ENCODE peak calls at places on chromosomes 2 and 18, in four cellular contexts. H is left lung, U is endothelial cell of umbilical vein, O is OCI-LY7. X is an unnamed sample.

GRCh38 chr18:24603151-24603550 is 142.7 kb downstream of the HRH4 start:
- DNase-seq in H (no peak), U (no peak), O (no peak), X (no peak)

GRCh38 chr2:218853766-218854165 is 5.8 kb upstream of the WNT6 start:
- DNase-seq in H (no peak), U (no peak), O (no peak), X (no peak)

GRCh38 chr2:238720232-238720672 is 127.6 kb upstream of the TWIST2 start:
- DNase-seq in H (no peak), U (peak; percentile 29), O (peak; percentile 22), X (no peak)

GRCh38 chr2:207159002-207159401 is 6.7 kb downstream of the KLF7 start:
- DNase-seq in H (no peak), U (no peak), O (no peak), X (no peak)

GRCh38 chr2:43340066-43340465 is 113.7 kb upstream of the ZFP36L2 start:
- DNase-seq in H (no peak), U (peak; percentile 59), O (no peak), X (no peak)

GRCh38 chr18:55585586-55586521 is 2.1 kb downstream of the TCF4 start:
- DNase-seq in H (no peak), U (peak; percentile 49), O (peak; percentile 9), X (no peak)

GRCh38 chr18:44036500-44036899 is 644.2 kb upstream of the SETBP1 start:
- DNase-seq in H (no peak), U (peak; percentile 17), O (no peak), X (no peak)

GRCh38 chr18:3526421-3527354 is 76.7 kb downstream of the TGIF1 start:
- DNase-seq in H (no peak), U (no peak), O (no peak), X (no peak)

GRCh38 chr2:46679761-46680160 is 200.4 kb downstream of the TMEM247 start:
- DNase-seq in H (no peak), U (no peak), O (no peak), X (no peak)

GRCh38 chr2:26932974-26933373 is 37.5 kb upstream of the MAPRE3 start:
- DNase-seq in H (no peak), U (no peak), O (no peak), X (no peak)

GRCh38 chr2:142716463-142717242 is 160.8 kb upstream of the KYNU start:
- DNase-seq in H (no peak), U (peak; percentile 67), O (no peak), X (no peak)

GRCh38 chr2:96512341-96512740 is 7.2 kb upstream of the NEURL3 start:
- DNase-seq in H (no peak), U (no peak), O (no peak), X (no peak)

GRCh38 chr2:119393971-119394748 is 27.4 kb downstream of the DBI start:
- DNase-seq in H (no peak), U (no peak), O (no peak), X (no peak)

GRCh38 chr2:145822892-145823534 is 1303.1 kb upstream of the ZEB2 start:
- DNase-seq in H (no peak), U (no peak), O (no peak), X (no peak)

GRCh38 chr2:173087214-173087581 is 11.6 kb downstream of the MAP3K20 start:
- DNase-seq in H (no peak), U (no peak), O (no peak), X (no peak)
- H3K27ac ChIP-seq in H (no peak overlapping the region), U (no peak overlapping the region), O (no peak overlapping the region), X (no peak overlapping the region)

DNA sequence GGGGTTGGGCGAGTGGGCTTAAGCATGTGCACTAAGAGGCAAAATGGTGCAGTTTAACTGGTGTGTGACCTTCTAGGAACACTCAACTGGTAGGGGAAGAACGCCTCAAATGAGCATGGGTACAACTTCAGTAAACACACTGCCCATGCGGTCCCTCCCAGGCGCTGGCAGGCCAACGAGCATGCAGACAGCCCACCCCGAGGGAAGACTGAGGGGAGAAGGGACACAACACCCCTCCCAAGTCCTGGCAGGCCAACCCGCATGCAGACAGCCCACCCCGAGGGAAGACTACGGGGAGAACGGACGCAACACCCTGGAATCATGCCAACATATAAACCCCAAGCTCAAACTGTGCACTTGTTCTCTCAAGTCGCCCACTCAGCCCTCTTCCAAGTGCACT is 456.0 kb downstream of the FBXO15 start:
- DNase-seq in H (no peak), U (no peak), O (no peak), X (no peak)
- H3K27ac ChIP-seq in H (peak overlapping the region; percentile 49), U (peak overlapping the region; percentile 45), O (no peak overlapping the region), X (no peak overlapping the region)

DNA sequence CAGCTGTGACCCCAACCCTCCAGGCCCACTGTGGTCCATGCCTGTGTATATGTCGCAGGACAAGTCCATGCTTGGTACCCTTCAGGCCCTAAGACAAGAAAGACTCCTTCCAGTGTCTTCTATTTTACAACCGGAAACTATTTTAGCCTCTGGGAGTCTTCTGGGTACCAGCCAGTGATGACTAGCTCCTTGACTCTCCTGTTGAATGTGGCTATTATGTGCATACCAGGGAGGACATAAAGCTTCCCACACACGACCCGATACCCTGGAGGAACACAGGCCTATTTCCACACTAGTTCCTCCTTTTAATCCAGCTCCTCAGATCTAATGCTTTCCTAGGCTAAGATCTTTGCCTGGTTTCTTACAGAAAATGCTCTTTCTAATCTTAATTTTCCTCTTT is 178.1 kb downstream of the NCKAP5 start:
- DNase-seq in H (no peak), U (no peak), O (no peak), X (no peak)
- H3K27ac ChIP-seq in H (no peak overlapping the region), U (no peak overlapping the region), O (no peak overlapping the region), X (no peak overlapping the region)

DNA sequence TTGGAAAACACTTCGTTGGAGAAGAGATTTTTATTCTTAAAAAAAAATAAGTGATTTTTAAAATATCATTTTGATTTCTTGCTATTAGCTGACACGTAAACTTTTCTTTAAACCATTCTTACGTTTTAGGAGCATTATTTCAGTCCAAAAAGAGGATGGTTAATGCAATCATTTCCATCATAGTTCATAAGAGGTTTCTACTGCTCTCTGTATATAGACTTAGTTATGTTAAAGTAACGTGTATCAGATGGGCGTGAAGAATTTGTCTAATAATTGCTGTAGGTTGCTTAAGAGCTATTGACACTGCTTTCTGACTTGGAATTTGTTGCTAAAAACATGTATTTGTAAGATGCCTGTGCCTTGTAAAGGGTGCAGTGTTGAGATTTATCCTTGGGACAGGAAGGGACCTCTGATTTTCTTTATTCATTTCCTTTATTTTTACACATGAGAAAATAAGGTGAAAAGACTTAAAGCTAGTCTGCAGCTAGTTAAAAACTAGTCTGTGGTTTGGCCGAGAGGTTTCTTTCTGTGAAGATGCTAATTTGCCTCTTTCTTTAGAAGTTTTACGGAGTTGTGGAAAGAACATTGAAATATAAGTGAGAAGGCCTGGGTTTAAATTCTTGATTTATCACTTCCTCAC is 2.9 kb downstream of the ANKRD12 start:
- DNase-seq in H (no peak), U (peak; percentile 37), O (no peak), X (no peak)
- H3K27ac ChIP-seq in H (peak overlapping the region; percentile 99), U (no peak overlapping the region), O (peak overlapping the region; percentile 75), X (peak overlapping the region; percentile 57)

GRCh38 chr2:144471316-144472045 is 48.4 kb downstream of the ZEB2 start:
- DNase-seq in H (no peak), U (no peak), O (no peak), X (no peak)

GRCh38 chr2:144469788-144470187 is 50.1 kb downstream of the ZEB2 start:
- DNase-seq in H (no peak), U (peak; percentile 14), O (no peak), X (no peak)

GRCh38 chr2:144472046-144472412 is 47.9 kb downstream of the ZEB2 start:
- DNase-seq in H (no peak), U (no peak), O (no peak), X (no peak)

GRCh38 chr2:144470334-144470733 is 49.6 kb downstream of the ZEB2 start:
- DNase-seq in H (no peak), U (peak; percentile 36), O (no peak), X (no peak)

DNA sequence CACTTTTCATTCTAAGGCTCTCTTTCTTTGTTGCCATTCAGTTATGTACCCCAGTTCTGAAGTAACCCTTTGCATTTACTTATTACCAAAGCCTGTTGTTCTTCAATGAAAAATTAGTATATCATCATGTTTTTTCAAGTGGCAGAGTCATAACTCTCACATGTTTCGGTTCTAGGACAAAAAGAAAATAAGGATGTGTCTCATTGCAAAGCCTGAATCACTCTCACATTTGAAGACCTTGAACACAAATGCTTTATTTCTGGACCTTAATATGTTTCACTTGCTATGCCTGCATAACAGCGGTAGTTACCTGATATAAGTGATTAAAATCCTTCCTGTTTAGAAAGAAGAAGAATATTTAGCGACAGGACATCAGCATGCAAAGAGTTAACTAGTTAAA is 49.1 kb downstream of the ZEB2 start:
- DNase-seq in H (no peak), U (peak; percentile 50), O (no peak), X (no peak)
- H3K27ac ChIP-seq in H (no peak overlapping the region), U (no peak overlapping the region), O (no peak overlapping the region), X (peak overlapping the region; percentile 98)

GRCh38 chr2:24490674-24491625 is at the start of gene NCOA1:
- DNase-seq in H (peak; percentile 93), U (peak; percentile 84), O (peak; percentile 90), X (peak; percentile 76)

GRCh38 chr2:24491626-24492282 is 700 bp downstream of the NCOA1 start:
- DNase-seq in H (peak; percentile 65), U (peak; percentile 62), O (peak; percentile 54), X (peak; percentile 46)

GRCh38 chr2:24492283-24493272 is 1.5 kb downstream of the NCOA1 start:
- DNase-seq in H (no peak), U (peak; percentile 22), O (no peak), X (peak; percentile 12)

GRCh38 chr2:24489465-24489864 is 1.6 kb upstream of the NCOA1 start:
- DNase-seq in H (peak; percentile 49), U (no peak), O (no peak), X (no peak)

GRCh38 chr2:24489942-24490673 is 946 bp upstream of the NCOA1 start:
- DNase-seq in H (peak; percentile 47), U (peak; percentile 59), O (no peak), X (no peak)
- H3K27ac ChIP-seq in H (peak overlapping the region; percentile 97), U (peak overlapping the region; percentile 19), O (peak overlapping the region; percentile 59), X (peak overlapping the region; percentile 99)

DNA sequence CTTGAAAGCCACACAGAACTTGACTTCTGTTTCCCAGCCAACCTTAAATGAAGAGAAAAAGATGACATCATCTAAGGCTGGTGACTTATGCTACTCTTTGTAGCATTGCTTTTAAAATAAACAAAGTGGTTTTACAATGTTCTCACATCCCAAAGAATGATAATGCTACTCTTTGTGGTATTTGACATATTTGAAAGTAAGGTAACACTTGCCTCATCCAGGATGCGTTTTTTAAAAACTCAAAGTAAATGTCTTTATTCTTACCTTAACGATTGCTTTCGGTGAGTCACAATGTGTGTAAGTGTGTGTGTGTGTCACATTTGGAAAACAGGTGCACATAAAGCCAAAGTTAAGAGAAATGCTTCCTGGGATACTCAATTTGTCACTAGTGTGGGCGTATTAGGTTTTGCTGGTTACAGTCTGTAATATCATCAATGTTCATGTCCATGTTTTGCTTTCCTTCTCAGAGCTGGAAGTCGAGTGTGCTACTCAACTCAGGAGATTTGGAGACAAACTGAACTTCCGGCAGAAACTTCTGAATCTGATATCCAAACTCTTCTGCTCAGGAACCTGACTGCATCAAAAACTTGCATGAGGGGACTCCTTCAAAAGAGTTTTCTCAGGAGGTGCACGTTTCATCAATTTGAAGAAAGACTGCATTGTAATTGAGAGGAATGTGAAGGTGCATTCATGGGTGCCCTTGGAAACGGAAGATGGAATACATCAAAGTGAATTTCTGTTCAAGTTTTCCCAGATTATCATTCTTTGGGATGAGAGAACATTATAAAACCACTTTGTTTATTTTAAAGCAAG is 2.6 kb downstream of the PMAIP1 start:
- DNase-seq in H (no peak), U (peak; percentile 46), O (peak; percentile 18), X (no peak)
- H3K27ac ChIP-seq in H (no peak overlapping the region), U (no peak overlapping the region), O (peak overlapping the region; percentile 10), X (no peak overlapping the region)

DNA sequence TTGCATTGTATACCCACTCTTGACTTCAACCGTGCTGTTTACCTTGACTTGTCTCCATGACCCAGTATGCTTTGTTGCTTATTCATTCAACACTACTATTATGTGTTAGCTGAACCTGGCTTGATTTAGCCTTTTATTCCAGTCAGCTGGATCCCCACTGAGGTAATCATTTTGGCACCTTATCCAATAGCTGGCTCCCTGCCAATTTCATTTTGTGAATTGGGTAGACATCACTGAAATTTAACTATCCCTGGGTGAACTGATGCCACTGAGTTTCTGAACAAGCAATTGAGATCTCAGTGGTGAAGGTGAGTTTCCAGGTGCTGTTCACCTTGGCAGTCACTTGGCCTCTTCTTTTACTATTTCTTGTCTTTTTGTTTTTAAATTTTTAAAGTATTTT is 584.3 kb downstream of the ADCYAP1 start:
- DNase-seq in H (no peak), U (no peak), O (no peak), X (no peak)
- H3K27ac ChIP-seq in H (no peak overlapping the region), U (no peak overlapping the region), O (no peak overlapping the region), X (no peak overlapping the region)